ENCODE peak calls at places on chromosomes 1 and 21, in nine cellular contexts. F is neural crest cell, M is esophagus squamous epithelium, G is HCT116, N is MCF 10A, Q is stomach, C is lung, W is choroid plexus epithelial cell, S is RWPE1. B is an unnamed sample.

GRCh38 chr1:162992945-162993344 is 76.2 kb upstream of the RGS4 start:
- DNase-seq in F (no peak), M (no peak), G (no peak), N (no peak), Q (no peak), C (no peak), W (no peak), S (no peak), B (no peak)

GRCh38 chr1:110148961-110149360 is 1.3 kb upstream of the SLC6A17 start:
- DNase-seq in F (no peak), M (no peak), G (peak), N (no peak), Q (no peak), C (no peak), W (peak), S (no peak), B (no peak)

GRCh38 chr1:15758953-15759661 is 512 bp downstream of the FBLIM1 start:
- DNase-seq in F (no peak), M (no peak), G (no peak), N (no peak), Q (no peak), C (no peak), W (peak), S (peak), B (no peak)

GRCh38 chr21:15659768-15660423 is 69.9 kb upstream of the USP25 start:
- DNase-seq in F (no peak), M (no peak), G (no peak), N (no peak), Q (no peak), C (no peak), W (no peak), S (no peak), B (no peak)

GRCh38 chr1:56331207-56331891 is 248.0 kb downstream of the PLPP3 start:
- DNase-seq in F (no peak), M (no peak), G (no peak), N (no peak), Q (no peak), C (no peak), W (no peak), S (no peak), B (no peak)

GRCh38 chr1:165415068-165415467 is 29.9 kb downstream of the RXRG start:
- DNase-seq in F (no peak), M (no peak), G (no peak), N (no peak), Q (no peak), C (no peak), W (no peak), S (no peak), B (no peak)

GRCh38 chr1:235908742-235909520 is 42.2 kb upstream of the LYST start:
- DNase-seq in F (no peak), M (no peak), G (peak), N (peak), Q (no peak), C (peak), W (peak), S (peak), B (no peak)

GRCh38 chr1:94522304-94522703 is 19.3 kb downstream of the F3 start:
- DNase-seq in F (no peak), M (no peak), G (peak), N (peak), Q (no peak), C (no peak), W (peak), S (no peak), B (no peak)

GRCh38 chr1:39729030-39729429 is 9.7 kb upstream of the PPIE start:
- DNase-seq in F (no peak), M (no peak), G (no peak), N (no peak), Q (no peak), C (peak), W (no peak), S (no peak), B (no peak)

GRCh38 chr1:54199151-54199764 is 572 bp downstream of the CYB5RL start:
- DNase-seq in F (no peak), M (no peak), G (no peak), N (no peak), Q (no peak), C (no peak), W (no peak), S (peak), B (peak)

GRCh38 chr1:245691897-245692296 is 537.1 kb downstream of the KIF26B start:
- DNase-seq in F (no peak), M (no peak), G (no peak), N (no peak), Q (no peak), C (no peak), W (no peak), S (no peak), B (no peak)

GRCh38 chr1:206982216-206982615 is 12.0 kb upstream of the FCAMR start:
- DNase-seq in F (peak), M (no peak), G (peak), N (peak), Q (peak), C (peak), W (peak), S (peak), B (peak)

GRCh38 chr1:20138346-20138745 is 777 bp upstream of the PLA2G2F start:
- DNase-seq in F (no peak), M (no peak), G (no peak), N (no peak), Q (no peak), C (no peak), W (no peak), S (no peak), B (no peak)

GRCh38 chr1:247336390-247336789 is 4.7 kb upstream of the ZNF496 start:
- DNase-seq in F (no peak), M (no peak), G (no peak), N (no peak), Q (no peak), C (no peak), W (no peak), S (no peak), B (no peak)

GRCh38 chr1:1394116-1394515 is 5.0 kb downstream of the CCNL2 start:
- DNase-seq in F (no peak), M (no peak), G (no peak), N (no peak), Q (no peak), C (no peak), W (no peak), S (no peak), B (no peak)

GRCh38 chr1:30695481-30695880 is 27.9 kb downstream of the MATN1 start:
- DNase-seq in F (no peak), M (no peak), G (no peak), N (no peak), Q (no peak), C (no peak), W (no peak), S (no peak), B (no peak)

GRCh38 chr1:218165687-218166088 is 119.4 kb upstream of the RRP15 start:
- DNase-seq in F (no peak), M (no peak), G (no peak), N (no peak), Q (no peak), C (no peak), W (peak), S (no peak), B (no peak)

GRCh38 chr1:95534985-95535384 is 301.0 kb downstream of the RWDD3 start:
- DNase-seq in F (no peak), M (no peak), G (no peak), N (peak), Q (no peak), C (no peak), W (no peak), S (no peak), B (no peak)

GRCh38 chr1:7621334-7622219 is 149.5 kb upstream of the VAMP3 start:
- DNase-seq in F (no peak), M (no peak), G (no peak), N (no peak), Q (no peak), C (no peak), W (no peak), S (no peak), B (no peak)

GRCh38 chr1:169052727-169053126 is 53.8 kb upstream of the ATP1B1 start:
- DNase-seq in F (no peak), M (no peak), G (no peak), N (no peak), Q (no peak), C (no peak), W (no peak), S (no peak), B (no peak)

GRCh38 chr1:65232402-65233122 is 76.8 kb upstream of the DNAJC6 start:
- DNase-seq in F (no peak), M (no peak), G (no peak), N (no peak), Q (no peak), C (no peak), W (no peak), S (no peak), B (no peak)

GRCh38 chr1:65229201-65229600 is 80.1 kb upstream of the DNAJC6 start:
- DNase-seq in F (no peak), M (no peak), G (no peak), N (no peak), Q (no peak), C (no peak), W (no peak), S (no peak), B (no peak)

GRCh38 chr1:65229754-65230339 is 79.5 kb upstream of the DNAJC6 start:
- DNase-seq in F (no peak), M (no peak), G (no peak), N (no peak), Q (no peak), C (no peak), W (no peak), S (no peak), B (no peak)

GRCh38 chr1:65231718-65232330 is 77.5 kb upstream of the DNAJC6 start:
- DNase-seq in F (no peak), M (no peak), G (no peak), N (peak), Q (no peak), C (no peak), W (no peak), S (no peak), B (no peak)

DNA sequence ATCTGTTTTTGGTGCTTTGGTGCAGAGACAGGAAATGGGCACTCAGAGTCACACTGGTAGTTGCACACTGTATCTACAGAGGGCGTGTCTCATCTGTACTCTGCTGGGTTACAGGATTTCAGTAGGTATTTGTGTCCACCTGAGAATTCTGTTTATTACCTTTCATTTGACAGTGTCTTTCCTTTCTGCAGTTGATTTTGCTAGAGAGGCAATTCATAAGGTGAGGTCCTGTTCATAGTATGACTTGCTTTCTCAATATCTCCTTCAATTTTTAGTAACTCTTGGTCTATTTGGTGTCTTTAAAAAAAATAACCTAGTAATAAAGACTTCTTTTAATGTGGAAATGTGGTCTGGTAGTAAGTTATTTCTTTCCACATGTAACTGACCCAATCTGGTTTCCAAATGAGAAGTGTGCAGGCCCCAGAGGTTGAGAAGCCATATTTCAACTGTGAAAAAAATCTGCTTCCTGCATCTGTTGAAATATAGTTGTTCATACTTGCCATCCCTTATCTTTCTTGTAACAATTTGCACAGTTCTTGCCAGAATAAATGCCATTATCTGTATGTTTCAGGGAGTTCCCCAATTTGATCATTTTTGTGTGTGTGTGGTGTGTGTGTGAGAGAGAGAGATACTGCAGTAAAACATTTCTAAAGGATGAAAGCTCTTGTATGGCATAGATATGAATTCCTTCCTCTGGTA is 78.5 kb upstream of the DNAJC6 start:
- DNase-seq in F (no peak), M (no peak), G (no peak), N (no peak), Q (no peak), C (no peak), W (no peak), S (no peak), B (peak)
- TF ChIP-seq CTCF in F (no peak), M (no peak), G (no peak), N (no peak), Q (no peak), C (no peak), W (no peak), S (no peak), B (no peak)

GRCh38 chr1:75305051-75305450 is 170.9 kb downstream of the LHX8 start:
- DNase-seq in F (no peak), M (no peak), G (no peak), N (no peak), Q (no peak), C (no peak), W (no peak), S (no peak), B (no peak)
- TF ChIP-seq CTCF in F (no peak), M (no peak), G (no peak), N (no peak), Q (no peak), C (no peak), W (no peak), S (no peak), B (no peak)

GRCh38 chr1:66705100-66705499 is 47.2 kb upstream of the DYNLT5 start:
- DNase-seq in F (no peak), M (no peak), G (no peak), N (peak), Q (no peak), C (no peak), W (peak), S (no peak), B (no peak)
- TF ChIP-seq CTCF in F (no peak), M (no peak), G (no peak), N (no peak), Q (no peak), C (no peak), W (no peak), S (no peak), B (no peak)

DNA sequence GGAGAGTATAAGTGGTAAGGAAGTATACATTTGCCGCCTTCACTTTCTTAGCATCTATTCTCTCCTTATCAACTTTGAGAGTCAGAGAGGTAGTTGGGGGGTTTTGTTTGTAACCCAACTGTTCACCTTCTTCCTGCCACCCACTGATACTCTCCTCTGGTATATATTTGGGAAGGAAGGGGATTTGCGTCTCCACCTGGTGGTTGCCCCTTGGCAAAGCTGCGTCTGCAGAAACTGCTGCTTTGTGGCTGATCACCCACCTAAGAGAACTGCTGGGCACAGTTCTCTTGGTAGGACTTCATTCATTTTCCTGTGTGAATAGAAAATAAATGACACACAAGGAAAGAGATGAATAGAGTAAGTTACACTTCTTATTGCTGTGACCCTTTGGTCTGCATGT is 87.0 kb downstream of the SYT14 start:
- DNase-seq in F (no peak), M (no peak), G (no peak), N (no peak), Q (no peak), C (no peak), W (no peak), S (no peak), B (no peak)
- TF ChIP-seq CTCF in F (no peak), M (no peak), G (peak), N (no peak), Q (no peak), C (no peak), W (no peak), S (no peak), B (no peak)

DNA sequence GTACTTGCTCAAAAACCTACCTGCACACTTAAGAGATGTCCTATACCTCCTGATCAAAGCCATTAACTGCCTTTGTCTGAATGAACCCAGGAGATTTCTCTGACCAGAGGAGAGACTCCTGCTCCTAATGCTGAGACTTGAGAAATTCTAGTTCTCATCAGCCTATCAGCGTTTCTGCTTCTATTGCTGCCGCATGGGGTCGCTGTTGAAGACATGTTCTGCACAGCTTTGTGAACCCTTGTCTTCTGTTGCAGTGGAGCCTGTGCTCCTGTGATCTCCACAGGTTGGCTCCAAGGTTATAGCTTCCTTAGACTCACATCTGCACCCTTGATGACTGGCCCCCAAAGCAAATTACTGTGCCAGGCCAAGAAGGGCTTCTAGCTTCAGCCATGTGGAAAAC is 40.2 kb downstream of the EDN2 start:
- DNase-seq in F (no peak), M (no peak), G (peak), N (no peak), Q (no peak), C (no peak), W (no peak), S (no peak), B (peak)
- TF ChIP-seq CTCF in F (peak), M (no peak), G (peak), N (no peak), Q (no peak), C (no peak), W (peak), S (no peak), B (peak)

GRCh38 chr1:58849556-58849955 is 65.7 kb upstream of the JUN start:
- DNase-seq in F (no peak), M (no peak), G (no peak), N (no peak), Q (no peak), C (no peak), W (no peak), S (no peak), B (no peak)

GRCh38 chr1:58844176-58844575 is 60.3 kb upstream of the JUN start:
- DNase-seq in F (no peak), M (no peak), G (no peak), N (no peak), Q (no peak), C (no peak), W (peak), S (no peak), B (no peak)

GRCh38 chr1:58845947-58846346 is 62.1 kb upstream of the JUN start:
- DNase-seq in F (no peak), M (no peak), G (no peak), N (no peak), Q (no peak), C (no peak), W (no peak), S (no peak), B (no peak)

GRCh38 chr1:58852731-58853485 is 69.1 kb upstream of the JUN start:
- DNase-seq in F (peak), M (no peak), G (no peak), N (no peak), Q (no peak), C (no peak), W (no peak), S (no peak), B (no peak)

DNA sequence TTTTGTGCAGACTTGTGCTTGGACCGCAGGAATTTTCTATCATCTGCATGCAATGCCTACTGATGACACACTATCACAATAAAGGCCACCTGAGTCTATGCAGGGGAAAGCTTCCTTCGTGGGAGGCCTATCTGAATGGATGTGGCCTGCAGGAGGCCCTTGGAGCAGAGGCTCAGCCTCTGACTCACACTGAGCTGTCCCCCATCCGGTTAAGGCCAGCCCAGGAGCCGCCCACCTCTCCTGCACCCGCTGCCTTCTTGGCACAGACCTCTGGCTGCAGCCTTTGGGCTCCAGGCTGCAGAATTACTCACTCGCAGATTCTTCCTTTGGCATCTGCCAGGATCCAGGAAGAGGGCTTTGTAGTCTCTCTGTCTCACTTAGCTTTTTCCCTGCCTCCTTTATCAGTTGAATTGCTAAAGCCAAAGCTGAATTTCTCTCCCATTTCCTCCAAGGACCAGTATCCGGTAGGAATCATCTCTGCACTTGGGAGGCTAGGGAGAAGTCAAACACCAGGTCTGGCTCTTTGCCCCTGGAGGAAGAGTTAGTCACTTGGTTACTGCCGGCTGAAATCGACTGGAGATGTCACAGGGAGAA is 65.1 kb upstream of the JUN start:
- DNase-seq in F (no peak), M (no peak), G (peak), N (peak), Q (peak), C (peak), W (peak), S (peak), B (peak)
- TF ChIP-seq CTCF in F (no peak), M (no peak), G (peak), N (no peak), Q (no peak), C (no peak), W (peak), S (no peak), B (no peak)

GRCh38 chr1:16926491-16927195 is 4.9 kb downstream of the CROCC start:
- DNase-seq in F (peak), M (no peak), G (no peak), N (no peak), Q (no peak), C (no peak), W (peak), S (no peak), B (no peak)

GRCh38 chr1:16925635-16926490 is 4.1 kb downstream of the CROCC start:
- DNase-seq in F (no peak), M (no peak), G (no peak), N (peak), Q (no peak), C (no peak), W (no peak), S (peak), B (no peak)

GRCh38 chr1:16922885-16923431 is 1.2 kb downstream of the CROCC start:
- DNase-seq in F (no peak), M (no peak), G (no peak), N (no peak), Q (no peak), C (no peak), W (no peak), S (no peak), B (no peak)

GRCh38 chr1:16924216-16924918 is 2.6 kb downstream of the CROCC start:
- DNase-seq in F (no peak), M (no peak), G (no peak), N (no peak), Q (no peak), C (no peak), W (no peak), S (no peak), B (no peak)

GRCh38 chr1:16924919-16925477 is 3.3 kb downstream of the CROCC start:
- DNase-seq in F (no peak), M (no peak), G (no peak), N (no peak), Q (no peak), C (no peak), W (no peak), S (no peak), B (no peak)
- TF ChIP-seq CTCF in F (no peak), M (no peak), G (peak), N (no peak), Q (no peak), C (no peak), W (peak), S (no peak), B (no peak)

DNA sequence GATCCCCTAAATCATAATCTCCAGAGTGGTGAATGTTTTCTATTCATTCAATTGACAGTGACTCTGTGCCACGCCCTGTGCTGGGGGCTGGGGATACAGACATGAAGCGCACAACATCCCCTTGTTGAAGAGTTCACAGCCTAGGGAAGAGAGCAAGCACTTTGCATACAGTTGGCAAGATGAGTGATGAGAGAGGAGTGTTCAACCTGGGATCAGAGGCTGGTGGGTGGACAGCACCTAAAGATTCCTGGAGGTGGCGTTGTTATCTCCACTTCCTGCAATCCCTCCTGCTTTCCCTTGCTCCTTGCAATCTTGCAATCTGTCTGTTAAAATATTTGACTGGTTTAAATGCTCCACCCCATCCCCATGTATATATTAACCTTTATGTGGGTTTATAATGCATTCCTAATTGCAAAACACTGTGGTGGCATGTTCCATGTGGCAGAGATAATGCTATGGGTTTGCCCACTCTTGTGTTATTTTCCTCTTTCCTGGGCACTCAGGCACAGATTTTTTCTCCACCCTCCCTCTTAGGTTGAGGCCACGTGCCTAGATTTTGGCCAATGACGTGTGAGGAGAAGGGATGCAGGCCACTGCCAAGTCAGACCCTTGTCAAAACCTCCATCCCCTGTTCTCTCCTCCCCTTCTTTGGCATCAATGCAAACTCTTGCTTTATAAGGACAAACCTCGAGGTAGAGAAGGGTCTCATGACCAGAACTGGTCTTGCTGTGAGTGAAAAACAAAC is 36.2 kb upstream of the GADD45A start:
- DNase-seq in F (no peak), M (no peak), G (no peak), N (no peak), Q (no peak), C (no peak), W (no peak), S (no peak), B (no peak)
- TF ChIP-seq CTCF in F (no peak), M (no peak), G (no peak), N (no peak), Q (no peak), C (no peak), W (no peak), S (no peak), B (no peak)